ENCODE peak calls at places on chromosomes 7 and 10, in seven cellular contexts. J, E, S, X, N, O and U are unnamed samples.

GRCh38 chr10:132175907-132176581 is 10.7 kb upstream of the DPYSL4 start:
- DNase-seq in J (no peak), E (no peak), S (no peak), X (no peak), N (no peak), O (peak), U (no peak)

GRCh38 chr10:119762805-119763798 is 37.3 kb downstream of the INPP5F start:
- DNase-seq in J (no peak), E (no peak), S (no peak), X (no peak), N (no peak), O (no peak), U (no peak)

GRCh38 chr7:70056363-70056762 is 458.1 kb downstream of the AUTS2 start:
- DNase-seq in J (no peak), E (no peak), S (no peak), X (no peak), N (no peak), O (no peak), U (no peak)

GRCh38 chr10:79942261-79943185 is 6.4 kb downstream of the SFTPD start:
- DNase-seq in J (no peak), E (no peak), S (no peak), X (no peak), N (no peak), O (peak), U (no peak)

GRCh38 chr10:112585960-112586359 is 138.9 kb downstream of the VTI1A start:
- DNase-seq in J (no peak), E (no peak), S (no peak), X (no peak), N (no peak), O (no peak), U (no peak)

GRCh38 chr10:126459878-126460481 is 71.7 kb upstream of the ADAM12 start:
- DNase-seq in J (no peak), E (peak), S (no peak), X (no peak), N (peak), O (peak), U (no peak)

GRCh38 chr10:18608581-18608980 is 42.8 kb downstream of the NSUN6 start:
- DNase-seq in J (no peak), E (no peak), S (no peak), X (no peak), N (no peak), O (no peak), U (no peak)

GRCh38 chr7:157615101-157615817 is 278.5 kb downstream of the DNAJB6 start:
- DNase-seq in J (no peak), E (no peak), S (peak), X (no peak), N (no peak), O (no peak), U (no peak)

GRCh38 chr7:37067961-37068536 is 343.8 kb upstream of the AOAH start:
- DNase-seq in J (no peak), E (no peak), S (no peak), X (no peak), N (no peak), O (no peak), U (peak)

GRCh38 chr7:6273380-6273837 is 985 bp upstream of the CYTH3 start:
- DNase-seq in J (no peak), E (no peak), S (peak), X (no peak), N (no peak), O (no peak), U (no peak)

GRCh38 chr7:28144266-28144665 is 36.3 kb downstream of the JAZF1 start:
- DNase-seq in J (peak), E (no peak), S (no peak), X (no peak), N (peak), O (peak), U (no peak)

GRCh38 chr7:40887099-40887498 is 752.3 kb downstream of the SUGCT start:
- DNase-seq in J (no peak), E (no peak), S (no peak), X (no peak), N (no peak), O (no peak), U (no peak)

GRCh38 chr7:16776053-16776452 is 22.5 kb downstream of the TSPAN13 start:
- DNase-seq in J (no peak), E (no peak), S (no peak), X (no peak), N (no peak), O (no peak), U (no peak)

GRCh38 chr10:103181244-103181643 is 11.8 kb downstream of the NT5C2 start:
- DNase-seq in J (no peak), E (no peak), S (no peak), X (no peak), N (no peak), O (no peak), U (peak)

GRCh38 chr7:87416682-87417587 is 58.5 kb downstream of the ABCB4 start:
- DNase-seq in J (peak), E (no peak), S (peak), X (peak), N (peak), O (peak), U (peak)

GRCh38 chr7:152136623-152137022 is 111.1 kb downstream of the GALNT11 start:
- DNase-seq in J (no peak), E (no peak), S (no peak), X (no peak), N (peak), O (no peak), U (no peak)

GRCh38 chr7:96596120-96596826 is 113.4 kb downstream of the SEM1 start:
- DNase-seq in J (peak), E (no peak), S (no peak), X (no peak), N (peak), O (peak), U (peak)

GRCh38 chr7:4683884-4684565 is 1.9 kb downstream of the FOXK1 start:
- DNase-seq in J (peak), E (no peak), S (peak), X (peak), N (peak), O (peak), U (peak)

GRCh38 chr7:4681218-4681851 is 760 bp upstream of the FOXK1 start:
- DNase-seq in J (no peak), E (no peak), S (no peak), X (no peak), N (no peak), O (no peak), U (no peak)

GRCh38 chr7:4683043-4683883 is 1.2 kb downstream of the FOXK1 start:
- DNase-seq in J (peak), E (no peak), S (peak), X (no peak), N (no peak), O (no peak), U (peak)

GRCh38 chr7:4681922-4682620 is at the start of gene FOXK1:
- DNase-seq in J (peak), E (peak), S (peak), X (peak), N (peak), O (peak), U (peak)

GRCh38 chr7:4682621-4683042 is 537 bp downstream of the FOXK1 start:
- DNase-seq in J (peak), E (no peak), S (peak), X (peak), N (peak), O (peak), U (peak)
- TF ChIP-seq CTCF in J (peak), E (peak), S (no peak), X (no peak), N (peak), O (peak), U (no peak)

GRCh38 chr10:29555091-29555745 is 79.6 kb downstream of the SVIL start:
- DNase-seq in J (no peak), E (no peak), S (no peak), X (no peak), N (no peak), O (no peak), U (no peak)
- H3K4me3 ChIP-seq in J (no peak), E (no peak), S (no peak), X (no peak), N (no peak), O (no peak), U (no peak)

GRCh38 chr10:60549686-60550085 is 160.0 kb upstream of the ANK3 start:
- DNase-seq in J (peak), E (peak), S (no peak), X (no peak), N (peak), O (no peak), U (peak)
- TF ChIP-seq CTCF in J (peak), E (peak), S (peak), X (no peak), N (peak), O (peak), U (peak)

GRCh38 chr10:72274730-72275350 is 1.1 kb downstream of the DDIT4 start:
- DNase-seq in J (peak), E (peak), S (peak), X (peak), N (peak), O (peak), U (peak)

GRCh38 chr10:72270607-72271281 is 3.0 kb upstream of the DDIT4 start:
- DNase-seq in J (no peak), E (no peak), S (no peak), X (no peak), N (no peak), O (no peak), U (no peak)

GRCh38 chr10:72273410-72274212 is at the start of gene DDIT4:
- DNase-seq in J (peak), E (peak), S (peak), X (peak), N (peak), O (peak), U (peak)

GRCh38 chr10:72274213-72274729 is 547 bp downstream of the DDIT4 start:
- DNase-seq in J (no peak), E (no peak), S (no peak), X (no peak), N (no peak), O (no peak), U (no peak)

GRCh38 chr10:72272689-72273409 is 875 bp upstream of the DDIT4 start:
- DNase-seq in J (peak), E (peak), S (peak), X (peak), N (peak), O (peak), U (peak)
- H3K4me3 ChIP-seq in J (peak), E (peak), S (peak), X (peak), N (peak), O (peak), U (peak)

GRCh38 chr7:34156336-34156735 is 251.0 kb downstream of the BMPER start:
- DNase-seq in J (no peak), E (no peak), S (no peak), X (no peak), N (no peak), O (no peak), U (no peak)

GRCh38 chr7:34160261-34160752 is 255.0 kb downstream of the BMPER start:
- DNase-seq in J (no peak), E (no peak), S (no peak), X (no peak), N (no peak), O (no peak), U (no peak)

GRCh38 chr7:34158311-34158710 is 253.0 kb downstream of the BMPER start:
- DNase-seq in J (no peak), E (no peak), S (no peak), X (no peak), N (no peak), O (no peak), U (no peak)

GRCh38 chr7:34157137-34157536 is 251.8 kb downstream of the BMPER start:
- DNase-seq in J (no peak), E (no peak), S (no peak), X (no peak), N (no peak), O (no peak), U (no peak)

GRCh38 chr7:34158754-34159153 is 253.4 kb downstream of the BMPER start:
- DNase-seq in J (no peak), E (no peak), S (no peak), X (no peak), N (no peak), O (peak), U (no peak)
- TF ChIP-seq CTCF in J (peak), E (no peak), S (no peak), X (no peak), N (no peak), O (peak), U (no peak)

DNA sequence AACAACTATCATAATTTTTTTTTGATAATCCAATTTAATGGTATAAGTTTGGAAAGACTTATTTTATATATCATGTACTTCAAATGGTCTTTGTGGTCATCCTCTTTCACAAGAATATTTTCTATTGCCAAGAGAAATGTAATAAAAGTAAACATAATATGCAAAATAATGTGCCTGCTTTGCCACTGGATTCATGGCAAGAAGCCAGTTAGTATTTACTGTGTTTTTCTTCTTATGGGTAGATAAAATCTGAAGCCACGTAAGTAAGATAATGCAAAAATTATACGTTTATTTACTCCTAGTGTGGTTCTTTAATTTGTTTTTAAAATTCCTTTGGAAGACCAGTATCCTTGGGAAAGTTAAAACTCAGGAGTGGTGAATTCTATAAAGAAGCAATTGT is 258.5 kb downstream of the ARL4A start:
- DNase-seq in J (no peak), E (no peak), S (no peak), X (no peak), N (no peak), O (no peak), U (no peak)
- H3K4me3 ChIP-seq in J (no peak), E (no peak), S (no peak), X (no peak), N (no peak), O (no peak), U (no peak)

DNA sequence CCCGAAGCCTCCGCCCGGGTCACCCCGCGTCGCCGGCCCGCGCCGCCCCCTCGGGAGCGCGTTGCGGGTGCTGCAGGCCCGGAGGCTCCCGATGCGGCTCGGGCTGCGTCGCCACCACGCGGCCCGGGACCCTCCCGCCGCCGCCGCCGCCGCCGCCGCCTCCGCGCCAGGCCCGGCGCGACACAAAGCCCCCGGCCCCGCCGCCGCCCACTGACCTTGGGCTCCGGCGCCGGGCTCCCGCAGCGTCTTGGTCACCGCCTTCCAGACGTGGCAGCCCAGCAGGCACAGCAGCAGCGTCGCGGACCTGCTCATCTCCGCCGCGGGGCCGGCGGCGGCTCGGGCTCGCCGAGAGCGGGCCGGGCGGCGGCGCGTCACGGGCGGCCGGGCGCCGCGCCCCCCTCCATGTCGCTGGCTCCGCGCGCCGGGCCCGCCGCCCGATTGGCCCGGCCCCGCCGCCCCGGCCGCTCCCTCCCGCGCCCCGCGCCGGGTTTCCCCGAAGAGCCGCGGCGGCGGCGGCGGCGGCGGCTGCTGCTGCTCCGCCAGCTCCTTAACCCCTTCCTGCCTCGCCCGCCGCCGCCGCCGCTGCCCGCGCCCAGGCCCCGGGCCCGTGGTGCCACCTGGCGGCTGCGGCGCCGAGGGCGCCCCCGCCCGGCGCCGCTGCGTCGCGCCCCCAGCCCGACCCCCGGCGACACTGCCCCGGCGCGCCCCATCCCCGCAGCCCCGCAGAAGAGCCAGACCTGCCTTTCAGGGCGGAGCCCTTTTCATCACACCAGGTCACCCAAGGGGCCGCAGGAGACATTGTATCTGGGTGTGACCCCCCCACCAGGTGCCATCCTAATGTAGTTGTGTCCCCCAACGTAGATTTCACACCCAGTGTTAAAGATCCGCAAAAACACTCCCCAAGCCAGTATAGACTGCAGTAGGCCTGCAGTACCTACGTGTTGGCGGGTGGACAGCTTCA is at the start of gene FAM171A1:
- DNase-seq in J (peak), E (peak), S (peak), X (peak), N (peak), O (peak), U (peak)
- TF ChIP-seq CTCF in J (peak), E (peak), S (no peak), X (no peak), N (peak), O (peak), U (peak)

GRCh38 chr7:101677421-101678137 is 48.5 kb upstream of the MYL10 start:
- DNase-seq in J (no peak), E (no peak), S (no peak), X (no peak), N (no peak), O (no peak), U (no peak)
- H3K4me3 ChIP-seq in J (no peak), E (no peak), S (no peak), X (no peak), N (no peak), O (no peak), U (no peak)

GRCh38 chr7:21450876-21451275 is 23.0 kb downstream of the SP4 start:
- DNase-seq in J (no peak), E (no peak), S (no peak), X (no peak), N (no peak), O (no peak), U (no peak)
- TF ChIP-seq CTCF in J (no peak), E (no peak), S (no peak), X (no peak), N (no peak), O (no peak), U (no peak)